ENCODE peak calls at places on chromosome 4, in six cellular contexts. Y is colonic mucosa, L is BJ, A is fibroblast of pulmonary artery, V is MG63, P is hepatocyte. I is an unnamed sample.

GRCh38 chr4:128682942-128683666 is 126.4 kb upstream of the JADE1 start:
- DNase-seq in Y (no peak), A (no peak), L (no peak), V (no peak), P (no peak), I (no peak)

GRCh38 chr4:138681000-138681604 is 334.5 kb upstream of the NOCT start:
- DNase-seq in L (no peak), P (peak; percentile 92), A (peak; percentile 85), V (peak; percentile 23), Y (peak; percentile 77), I (no peak)

GRCh38 chr4:23972805-23973204 is 83.0 kb upstream of the PPARGC1A start:
- DNase-seq in L (no peak), Y (no peak), A (no peak), V (no peak), P (no peak), I (no peak)

GRCh38 chr4:61500883-61501282 is 300.8 kb downstream of the ADGRL3 start:
- DNase-seq in Y (no peak), P (no peak), V (no peak), L (no peak), A (peak; percentile 53), I (no peak)

GRCh38 chr4:151402150-151402865 is 6.7 kb upstream of the FHIP1A start:
- DNase-seq in A (no peak), P (no peak), V (no peak), L (no peak), Y (peak; percentile 85), I (no peak)

GRCh38 chr4:75432683-75433082 is 81.5 kb downstream of the RCHY1 start:
- DNase-seq in V (no peak), P (peak; percentile 19), A (peak; percentile 12), Y (no peak), L (no peak), I (no peak)

GRCh38 chr4:108483650-108484049 is 136.7 kb upstream of the RPL34 start:
- DNase-seq in Y (no peak), P (no peak), V (no peak), A (no peak), L (no peak), I (no peak)

GRCh38 chr4:68256284-68256683 is 10.8 kb upstream of the TMPRSS11B start:
- DNase-seq in P (no peak), L (no peak), Y (no peak), A (peak; percentile 34), V (no peak), I (no peak)

GRCh38 chr4:149280886-149281285 is 534.8 kb downstream of the IQCM start:
- DNase-seq in L (no peak), V (no peak), Y (no peak), P (no peak), A (no peak), I (no peak)

GRCh38 chr4:152273343-152273742 is 262.5 kb downstream of the FBXW7 start:
- DNase-seq in P (no peak), V (no peak), A (no peak), Y (no peak), L (peak; percentile 7), I (no peak)

GRCh38 chr4:10345381-10345784 is 111.8 kb downstream of the ZNF518B start:
- DNase-seq in P (no peak), L (no peak), V (no peak), A (no peak), Y (no peak), I (no peak)

GRCh38 chr4:79682161-79682560 is 274.1 kb upstream of the GK2 start:
- DNase-seq in V (peak; percentile 1), P (no peak), A (no peak), L (no peak), Y (no peak), I (no peak)

GRCh38 chr4:80266267-80266901 is at the start of gene FGF5:
- DNase-seq in L (peak; percentile 58), A (peak; percentile 89), P (peak; percentile 71), Y (no peak), V (peak; percentile 96), I (peak; percentile 80)

GRCh38 chr4:126939401-126939800 is 693.4 kb upstream of the INTU start:
- DNase-seq in P (no peak), V (peak; percentile 1), A (peak; percentile 48), Y (no peak), L (peak; percentile 32), I (peak; percentile 27)

GRCh38 chr4:10085828-10086505 is 30.6 kb downstream of the WDR1 start:
- DNase-seq in Y (no peak), A (no peak), P (no peak), V (no peak), L (no peak), I (no peak)

GRCh38 chr4:46123872-46124755 is at the start of gene GABRG1:
- DNase-seq in Y (no peak), V (no peak), L (no peak), P (peak; percentile 5), A (no peak), I (no peak)

GRCh38 chr4:65918872-65919271 is 248.6 kb upstream of the EPHA5 start:
- DNase-seq in A (no peak), L (no peak), Y (no peak), P (no peak), V (no peak), I (no peak)

GRCh38 chr4:7193040-7193958 is 961 bp downstream of the SORCS2 start:
- DNase-seq in P (no peak), L (no peak), A (no peak), Y (no peak), V (no peak), I (no peak)

GRCh38 chr4:22514001-22514400 is 1.9 kb downstream of the ADGRA3 start:
- DNase-seq in V (no peak), Y (no peak), L (no peak), A (peak; percentile 40), P (no peak), I (no peak)

GRCh38 chr4:52704676-52705075 is 45.6 kb upstream of the USP46 start:
- DNase-seq in Y (no peak), A (peak; percentile 16), P (no peak), V (no peak), L (no peak), I (no peak)

GRCh38 chr4:161767116-161767515 is 396.7 kb downstream of the FSTL5 start:
- DNase-seq in L (peak; percentile 4), A (peak; percentile 38), P (no peak), Y (no peak), V (no peak), I (peak; percentile 34)

GRCh38 chr4:140052050-140052449 is 101.9 kb downstream of the MAML3 start:
- DNase-seq in A (peak; percentile 63), P (peak; percentile 52), Y (peak; percentile 56), V (peak; percentile 4), L (no peak), I (no peak)

GRCh38 chr4:127759228-127759820 is 22.8 kb upstream of the HSPA4L start:
- DNase-seq in P (no peak), Y (no peak), V (no peak), A (no peak), L (no peak), I (no peak)

GRCh38 chr4:43380093-43380492 is 487.6 kb downstream of the GRXCR1 start:
- DNase-seq in V (no peak), P (no peak), Y (no peak), A (no peak), L (no peak), I (no peak)

GRCh38 chr4:73816814-73817213 is 19.7 kb upstream of the CXCL6 start:
- DNase-seq in Y (no peak), A (peak; percentile 81), P (no peak), L (peak; percentile 27), V (peak; percentile 15), I (peak; percentile 8)

GRCh38 chr4:114597410-114598115 is 1.0 kb upstream of the UGT8 start:
- DNase-seq in L (no peak), V (no peak), A (no peak), P (no peak), Y (peak; percentile 51), I (no peak)

GRCh38 chr4:41940834-41941233 is 5.6 kb downstream of the TMEM33 start:
- DNase-seq in V (no peak), Y (no peak), L (no peak), A (no peak), P (no peak), I (no peak)
- H3K4me3 ChIP-seq in V (no peak overlapping the region), Y (no peak overlapping the region), L (no peak overlapping the region), A (no peak overlapping the region), P (no peak overlapping the region), I (no peak overlapping the region)

DNA sequence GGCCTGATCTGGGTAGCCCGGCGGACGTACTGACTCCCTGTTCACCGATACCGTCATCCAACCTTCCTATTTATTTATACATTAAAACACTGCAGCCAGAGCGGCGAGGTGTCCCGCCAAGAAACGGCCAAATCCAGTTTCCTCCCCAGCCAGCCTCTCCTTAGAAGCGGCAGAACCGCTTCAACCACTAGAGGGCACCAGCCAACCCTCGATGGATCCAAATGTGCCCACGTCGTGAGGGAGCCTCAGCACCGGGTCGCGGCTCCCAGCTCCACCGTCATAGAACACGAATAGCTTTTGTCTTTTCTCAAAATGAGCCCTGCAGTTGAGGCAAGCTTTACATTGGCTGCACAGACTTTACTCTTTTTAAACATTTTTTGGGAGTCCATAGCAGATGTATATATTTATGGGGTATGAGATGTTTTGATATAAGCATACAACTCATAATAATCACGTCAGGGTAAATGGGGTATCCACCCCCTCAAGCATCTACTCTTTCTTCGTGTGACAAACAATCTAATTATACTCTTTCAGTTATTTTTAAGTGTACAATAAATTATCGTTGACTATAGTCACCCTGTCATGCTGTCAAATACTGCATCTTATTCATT is 13.0 kb upstream of the HELT start:
- DNase-seq in V (peak; percentile 73), Y (peak; percentile 86), A (peak; percentile 80), L (no peak), P (peak; percentile 90), I (peak; percentile 4)
- H3K4me3 ChIP-seq in V (no peak overlapping the region), Y (peak overlapping the region; percentile 10), A (peak overlapping the region; percentile 19), L (no peak overlapping the region), P (no peak overlapping the region), I (no peak overlapping the region)

GRCh38 chr4:186724861-186725419 is 1.3 kb upstream of the FAT1 start:
- DNase-seq in L (no peak), P (peak; percentile 23), V (no peak), A (peak; percentile 46), Y (peak; percentile 46), I (no peak)
- H3K4me3 ChIP-seq in L (peak overlapping the region; percentile 83), P (peak overlapping the region; percentile 90), V (peak overlapping the region; percentile 69), A (peak overlapping the region; percentile 94), Y (peak overlapping the region; percentile 76), I (peak overlapping the region; percentile 97)

GRCh38 chr4:154491341-154491679 is 289 bp downstream of the DCHS2 start:
- DNase-seq in P (no peak), A (peak; percentile 9), V (peak; percentile 16), L (no peak), Y (no peak), I (no peak)

GRCh38 chr4:154491731-154492249 is at the start of gene DCHS2:
- DNase-seq in A (no peak), L (no peak), P (peak; percentile 82), V (peak; percentile 3), Y (peak; percentile 53), I (no peak)

GRCh38 chr4:154490589-154491340 is 834 bp downstream of the DCHS2 start:
- DNase-seq in P (peak; percentile 49), A (no peak), L (no peak), Y (no peak), V (no peak), I (no peak)

GRCh38 chr4:154490261-154490588 is 1.4 kb downstream of the DCHS2 start:
- DNase-seq in A (no peak), V (no peak), Y (no peak), L (no peak), P (peak; percentile 8), I (no peak)

DNA sequence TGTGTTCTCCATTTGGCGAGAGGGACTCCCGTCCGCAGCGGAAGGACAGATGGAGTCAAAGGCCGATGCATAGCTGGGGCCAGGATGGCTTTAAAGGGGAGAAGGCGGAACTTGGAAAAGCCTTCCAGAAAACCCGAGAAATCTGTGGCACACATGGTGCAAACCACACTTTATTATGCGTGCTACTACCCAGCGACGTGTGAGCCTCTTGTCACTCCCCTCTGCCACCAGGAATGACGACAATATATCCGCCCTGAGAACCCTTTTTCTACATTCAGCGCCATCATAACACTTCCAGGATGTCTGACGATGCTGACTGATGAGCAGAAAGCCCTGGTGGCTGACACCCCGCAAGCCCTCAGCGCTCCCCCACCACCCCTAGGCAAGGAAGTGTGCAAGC is 689 bp upstream of the DCHS2 start:
- DNase-seq in L (no peak), Y (no peak), P (no peak), V (no peak), A (no peak), I (no peak)
- H3K4me3 ChIP-seq in L (no peak overlapping the region), Y (peak overlapping the region; percentile 13), P (peak overlapping the region; percentile 35), V (no peak overlapping the region), A (no peak overlapping the region), I (no peak overlapping the region)